ENCODE peak calls at places on chromosomes 13 and 19, in eight cellular contexts. F, D, V, Q, G, B, J and T are unnamed samples.
A peak's percentile ranks its signal among the peaks of the same experiment; 100 is the strongest.

GRCh38 chr19:3270908-3271307 is 46.4 kb downstream of the CELF5 start:
- DNase-seq in G (no peak), V (peak; percentile 26), D (peak; percentile 96), J (no peak), F (no peak), Q (no peak), B (no peak), T (no peak)

GRCh38 chr19:2775556-2776430 is 7.3 kb downstream of the SGTA start:
- DNase-seq in F (peak; percentile 71), D (no peak), Q (no peak), G (no peak), B (peak; percentile 64), J (no peak), V (no peak), T (peak; percentile 59)

GRCh38 chr19:677201-677600 is 1.0 kb downstream of the FSTL3 start:
- DNase-seq in Q (no peak), J (peak; percentile 92), F (peak; percentile 63), B (peak; percentile 43), G (no peak), D (no peak), V (no peak), T (peak; percentile 75)

GRCh38 chr13:66855110-66855509 is 375.0 kb downstream of the PCDH9 start:
- DNase-seq in D (no peak), F (no peak), G (no peak), V (no peak), Q (no peak), J (no peak), B (no peak), T (no peak)

GRCh38 chr13:28541966-28542365 is 47.0 kb upstream of the FLT1 start:
- DNase-seq in J (no peak), G (no peak), Q (no peak), B (no peak), F (no peak), V (no peak), D (no peak), T (no peak)

GRCh38 chr13:33213797-33214196 is 71.8 kb downstream of the STARD13 start:
- DNase-seq in G (no peak), Q (no peak), J (no peak), F (no peak), D (peak; percentile 53), B (peak; percentile 32), V (no peak), T (no peak)

GRCh38 chr13:27450921-27451461 is 627 bp upstream of the MTIF3 start:
- DNase-seq in F (peak; percentile 49), D (peak; percentile 64), Q (no peak), V (peak; percentile 55), B (peak; percentile 53), J (peak; percentile 91), G (peak; percentile 70), T (peak; percentile 27)

GRCh38 chr13:73417012-73417615 is 358.3 kb downstream of the KLF5 start:
- DNase-seq in G (no peak), F (no peak), Q (no peak), J (no peak), B (no peak), D (peak; percentile 30), V (peak; percentile 46), T (no peak)

GRCh38 chr13:76297331-76297730 is 588.9 kb downstream of the KCTD12 start:
- DNase-seq in Q (no peak), V (no peak), F (no peak), J (no peak), G (no peak), B (no peak), D (no peak), T (no peak)

GRCh38 chr13:107993239-107993948 is 221.9 kb downstream of the LIG4 start:
- DNase-seq in Q (no peak), D (no peak), V (no peak), B (no peak), J (no peak), F (no peak), G (no peak), T (no peak)

GRCh38 chr13:59931621-59932020 is 232.1 kb downstream of the DIAPH3 start:
- DNase-seq in G (no peak), F (no peak), V (no peak), D (no peak), B (no peak), Q (no peak), J (no peak), T (no peak)

GRCh38 chr13:50126378-50127016 is 111.3 kb downstream of the KCNRG start:
- DNase-seq in F (peak; percentile 53), D (peak; percentile 50), G (no peak), V (no peak), J (peak; percentile 47), Q (no peak), B (no peak), T (no peak)

GRCh38 chr13:71290963-71291937 is 575.8 kb downstream of the DACH1 start:
- DNase-seq in G (no peak), B (no peak), J (no peak), V (no peak), D (no peak), F (peak; percentile 19), Q (peak; percentile 13), T (no peak)

GRCh38 chr13:74290324-74290773 is 156.1 kb upstream of the KLF12 start:
- DNase-seq in V (peak; percentile 73), J (no peak), G (no peak), F (peak; percentile 9), D (peak; percentile 93), B (no peak), Q (no peak), T (peak; percentile 51)

GRCh38 chr19:12544401-12544876 is 6.8 kb downstream of the ZNF564 start:
- DNase-seq in J (no peak), D (no peak), V (no peak), B (no peak), F (no peak), G (no peak), Q (no peak), T (no peak)

GRCh38 chr13:62327367-62327766 is 911.7 kb upstream of the PCDH20 start:
- DNase-seq in Q (no peak), D (no peak), V (no peak), G (no peak), F (no peak), J (no peak), B (no peak), T (no peak)

GRCh38 chr13:44436589-44437337 is 63.1 kb downstream of the SERP2 start:
- DNase-seq in D (peak; percentile 98), F (peak; percentile 97), Q (peak; percentile 52), G (peak; percentile 94), B (peak; percentile 96), J (peak; percentile 95), V (peak; percentile 90), T (peak; percentile 97)

GRCh38 chr19:16756649-16757048 is 37.0 kb downstream of the NWD1 start:
- DNase-seq in B (no peak), D (no peak), F (no peak), V (no peak), J (no peak), Q (no peak), G (no peak), T (no peak)

GRCh38 chr13:42396501-42396900 is 124.5 kb downstream of the AKAP11 start:
- DNase-seq in V (no peak), D (no peak), F (no peak), B (no peak), Q (no peak), G (no peak), J (peak; percentile 0), T (no peak)

GRCh38 chr19:20247016-20247683 is 80.1 kb downstream of the ZNF486 start:
- DNase-seq in B (peak; percentile 51), F (no peak), D (peak; percentile 69), Q (peak; percentile 5), G (peak; percentile 72), J (no peak), V (no peak), T (no peak)

GRCh38 chr13:39765801-39766463 is 110.5 kb downstream of the COG6 start:
- DNase-seq in G (no peak), D (peak; percentile 56), B (peak; percentile 46), Q (no peak), V (no peak), F (peak; percentile 76), J (no peak), T (peak; percentile 88)

GRCh38 chr19:18353378-18354005 is 13.1 kb downstream of the PGPEP1 start:
- DNase-seq in B (no peak), D (no peak), J (no peak), G (no peak), Q (no peak), V (no peak), F (no peak), T (no peak)

GRCh38 chr19:18362934-18363542 is 22.6 kb downstream of the PGPEP1 start:
- DNase-seq in J (no peak), V (no peak), F (no peak), G (no peak), D (no peak), B (no peak), Q (no peak), T (no peak)

GRCh38 chr19:18357041-18357440 is 16.6 kb downstream of the PGPEP1 start:
- DNase-seq in D (no peak), Q (no peak), G (no peak), F (no peak), J (no peak), V (no peak), B (no peak), T (no peak)

GRCh38 chr19:18361646-18362045 is 21.2 kb downstream of the PGPEP1 start:
- DNase-seq in Q (no peak), J (no peak), F (no peak), B (no peak), V (no peak), G (no peak), D (no peak), T (no peak)

GRCh38 chr19:18357442-18358264 is 17.3 kb downstream of the PGPEP1 start:
- DNase-seq in D (no peak), F (no peak), Q (no peak), B (peak; percentile 40), V (no peak), G (no peak), J (no peak), T (no peak)
- H3K36me3 ChIP-seq in D (no peaks in the 10 kb centered on the region), F (peaks cover 32% of the 10 kb centered on the region), Q (no peaks in the 10 kb centered on the region), B (peaks cover 82% of the 10 kb centered on the region), V (peaks cover 8% of the 10 kb centered on the region), G (peaks cover 14% of the 10 kb centered on the region), J (no peaks in the 10 kb centered on the region), T (no peaks in the 10 kb centered on the region)

DNA sequence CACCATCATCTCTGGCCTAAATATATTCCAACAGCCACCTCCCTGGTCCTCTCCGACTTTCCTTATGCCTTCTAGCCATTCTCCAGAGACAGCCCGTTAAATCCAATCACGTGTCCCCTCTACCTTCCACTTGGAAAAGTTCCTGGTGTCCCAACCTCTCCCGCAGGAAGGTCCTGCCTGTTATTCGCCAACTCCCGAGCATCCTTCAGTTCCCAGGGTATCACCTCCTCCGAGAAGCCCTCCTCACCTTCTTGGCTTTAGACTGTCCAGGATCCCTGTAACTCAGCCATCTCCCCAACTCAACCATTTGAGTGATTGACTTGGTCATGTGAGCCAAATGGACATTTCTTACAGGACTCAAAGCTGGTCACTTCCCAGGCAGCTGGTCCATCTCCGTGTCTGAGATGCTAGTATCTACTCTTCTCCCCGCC is 28.1 kb upstream of the NANOS3 start:
- DNase-seq in V (no peak), B (no peak), D (no peak), F (no peak), Q (no peak), G (no peak), J (no peak), T (no peak)
- H3K27me3 ChIP-seq in V (no peaks in the 10 kb centered on the region), B (no peaks in the 10 kb centered on the region), D (no peaks in the 10 kb centered on the region), F (no peaks in the 10 kb centered on the region), Q (no peaks in the 10 kb centered on the region), G (no peaks in the 10 kb centered on the region), J (no peaks in the 10 kb centered on the region), T (no peaks in the 10 kb centered on the region)

GRCh38 chr13:36447501-36447900 is 15.2 kb downstream of the CCNA1 start:
- DNase-seq in J (no peak), V (no peak), D (no peak), F (no peak), Q (no peak), B (no peak), G (no peak), T (no peak)
- TF ChIP-seq POLR2AphosphoS5 in J (no peak), V (no peak), D (no peak), F (no peak), Q (no peak), B (no peak), G (no peak), T (no peak)

GRCh38 chr19:13923194-13923987 is 14.8 kb downstream of the PODNL1 start:
- DNase-seq in D (no peak), B (no peak), G (no peak), V (no peak), F (no peak), J (peak; percentile 63), Q (no peak), T (no peak)
- H3K36me3 ChIP-seq in D (peaks cover 12% of the 10 kb centered on the region), B (peaks cover 97% of the 10 kb centered on the region), G (peaks cover 54% of the 10 kb centered on the region), V (peaks cover 35% of the 10 kb centered on the region), F (peaks cover 83% of the 10 kb centered on the region), J (peaks cover 8% of the 10 kb centered on the region), Q (no peaks in the 10 kb centered on the region), T (peaks cover 7% of the 10 kb centered on the region)